ENCODE peak calls at places on chromosomes 5 and 9, in nine cellular contexts. U is IMR-90, H is MM.1S, Q is mesothelial cell of epicardium, G is kidney epithelial cell, E is GM10248, N is B cell, R is fibroblast of lung, W is left lung. Z is an unnamed sample.
A peak's percentile ranks its signal among the peaks of the same experiment; 100 is the strongest.

GRCh38 chr5:65262590-65263189 is 219.0 kb downstream of the ADAMTS6 start:
- DNase-seq in Q (no peak), N (no peak), G (peak; percentile 23), W (no peak), U (peak; percentile 93), R (peak; percentile 91), E (no peak), H (no peak), Z (no peak)

GRCh38 chr5:1797855-1798254 is 1.8 kb downstream of the MRPL36 start:
- DNase-seq in R (no peak), H (no peak), G (no peak), N (no peak), E (no peak), Q (no peak), W (no peak), U (no peak), Z (no peak)

GRCh38 chr9:126851286-126851880 is 9.1 kb upstream of the ZBTB34 start:
- DNase-seq in G (no peak), U (no peak), H (no peak), Q (no peak), E (no peak), W (no peak), R (no peak), N (no peak), Z (no peak)

GRCh38 chr5:128537306-128537998 is 593 bp downstream of the FBN2 start:
- DNase-seq in R (peak; percentile 64), N (peak; percentile 6), W (peak; percentile 33), E (peak; percentile 10), G (no peak), Q (peak; percentile 61), U (peak; percentile 55), H (peak; percentile 58), Z (peak; percentile 20)

GRCh38 chr9:86494644-86495081 is 140.5 kb upstream of the TUT7 start:
- DNase-seq in H (no peak), G (peak; percentile 7), E (no peak), Q (no peak), U (peak; percentile 80), W (no peak), N (no peak), R (peak; percentile 68), Z (no peak)

GRCh38 chr5:141234109-141234508 is 11.0 kb downstream of the PCDHB14 start:
- DNase-seq in G (no peak), N (no peak), U (peak; percentile 3), W (no peak), R (peak; percentile 4), E (no peak), H (no peak), Q (no peak), Z (no peak)

GRCh38 chr5:16225927-16226326 is 46.3 kb upstream of the MARCHF11 start:
- DNase-seq in W (no peak), U (no peak), R (no peak), Q (no peak), E (no peak), H (peak; percentile 51), G (no peak), N (no peak), Z (no peak)

GRCh38 chr5:154486427-154486866 is 8.4 kb upstream of the HAND1 start:
- DNase-seq in U (no peak), G (no peak), H (no peak), R (no peak), W (peak; percentile 40), E (no peak), N (peak; percentile 1), Q (peak; percentile 43), Z (no peak)

GRCh38 chr9:86041331-86041741 is 58.0 kb downstream of the GOLM1 start:
- DNase-seq in W (no peak), R (peak; percentile 71), E (no peak), G (no peak), H (no peak), N (no peak), Q (no peak), U (peak; percentile 61), Z (no peak)

GRCh38 chr9:117737721-117738226 is 33.6 kb downstream of the TLR4 start:
- DNase-seq in N (no peak), H (no peak), Q (no peak), E (no peak), W (no peak), R (no peak), G (no peak), U (no peak), Z (no peak)

GRCh38 chr5:36877667-36878420 is 1.3 kb downstream of the NIPBL start:
- DNase-seq in R (peak; percentile 38), Q (no peak), U (peak; percentile 37), W (no peak), E (peak; percentile 54), H (no peak), G (no peak), N (peak; percentile 35), Z (peak; percentile 64)

GRCh38 chr5:175826980-175827379 is 44.4 kb upstream of the CPLX2 start:
- DNase-seq in N (no peak), W (no peak), Q (no peak), G (no peak), E (no peak), H (no peak), U (no peak), R (no peak), Z (no peak)

GRCh38 chr5:14204785-14205321 is 61.7 kb downstream of the TRIO start:
- DNase-seq in G (peak; percentile 89), Q (no peak), W (peak; percentile 73), H (no peak), E (no peak), N (no peak), U (peak; percentile 82), R (peak; percentile 86), Z (no peak)

GRCh38 chr5:135342227-135342859 is 56.7 kb downstream of the MACROH2A1 start:
- DNase-seq in E (no peak), Q (no peak), H (no peak), W (no peak), R (no peak), N (no peak), U (no peak), G (no peak), Z (no peak)

GRCh38 chr9:125906144-125906543 is 159.0 kb downstream of the PBX3 start:
- DNase-seq in R (peak; percentile 39), N (no peak), E (no peak), U (peak; percentile 54), W (no peak), H (no peak), G (no peak), Q (no peak), Z (no peak)

GRCh38 chr9:15499108-15499507 is 11.7 kb downstream of the PSIP1 start:
- DNase-seq in W (no peak), G (no peak), R (no peak), N (no peak), Q (no peak), E (no peak), H (no peak), U (no peak), Z (no peak)

GRCh38 chr9:15492485-15493150 is 18.2 kb downstream of the PSIP1 start:
- DNase-seq in W (no peak), G (no peak), N (no peak), H (no peak), Q (no peak), U (no peak), R (no peak), E (no peak), Z (no peak)

GRCh38 chr9:15501179-15501578 is 9.6 kb downstream of the PSIP1 start:
- DNase-seq in N (no peak), U (no peak), E (no peak), G (no peak), Q (no peak), H (no peak), R (peak; percentile 21), W (no peak), Z (no peak)

GRCh38 chr9:15501803-15502202 is 9.0 kb downstream of the PSIP1 start:
- DNase-seq in U (no peak), Q (no peak), R (no peak), G (no peak), H (no peak), N (no peak), W (no peak), E (no peak), Z (no peak)

DNA sequence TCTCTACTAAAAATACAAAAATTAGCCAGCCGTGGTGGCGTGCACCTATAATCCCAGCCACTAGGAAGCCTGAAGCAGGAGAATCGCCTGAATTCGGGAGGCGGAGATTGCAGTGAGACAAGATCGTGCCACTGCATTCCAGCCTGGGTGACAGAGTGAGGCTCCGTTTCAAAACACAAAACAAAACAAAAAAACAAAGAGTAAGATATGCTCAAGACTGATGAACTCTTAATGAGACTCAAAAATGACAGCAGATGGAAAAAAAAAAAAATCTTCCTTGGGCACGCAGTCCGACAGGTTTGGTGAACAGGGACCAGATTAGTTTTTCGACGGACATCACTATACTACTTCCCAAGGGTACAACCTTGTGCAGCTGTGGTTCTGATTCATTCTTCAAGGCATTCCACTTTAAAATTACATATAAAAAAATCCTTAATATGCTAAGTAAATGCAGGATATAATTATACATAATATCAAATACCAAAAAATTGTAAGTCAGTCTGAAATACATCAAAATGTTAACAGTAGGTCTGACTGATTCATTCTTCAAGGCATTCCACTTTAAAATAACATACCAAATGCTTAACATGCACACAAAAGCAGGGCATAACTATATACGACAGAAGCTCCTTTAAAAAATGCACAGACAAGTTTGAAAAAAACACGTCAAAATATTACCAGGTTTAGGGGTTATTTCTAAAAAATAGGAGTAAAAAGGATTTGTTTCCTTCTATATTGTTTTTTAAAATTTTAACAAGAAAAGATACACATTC is 12.3 kb downstream of the PSIP1 start:
- DNase-seq in G (no peak), H (no peak), U (peak; percentile 6), R (no peak), N (no peak), E (no peak), W (no peak), Q (no peak), Z (no peak)
- TF ChIP-seq CTCF in G (no peak), H (no peak), U (no peak), R (no peak), N (no peak), E (no peak), W (no peak), Q (no peak), Z (no peak)

GRCh38 chr5:173204185-173204979 is 30.6 kb downstream of the NKX2-5 start:
- DNase-seq in W (no peak), E (no peak), N (no peak), U (peak; percentile 33), R (peak; percentile 47), G (no peak), H (peak; percentile 65), Q (no peak), Z (no peak)
- TF ChIP-seq CTCF in W (peak; percentile 36), E (peak; percentile 47), N (peak; percentile 71), U (peak; percentile 61), R (peak; percentile 37), G (peak; percentile 52), H (peak; percentile 76), Q (peak; percentile 18), Z (peak; percentile 73)

DNA sequence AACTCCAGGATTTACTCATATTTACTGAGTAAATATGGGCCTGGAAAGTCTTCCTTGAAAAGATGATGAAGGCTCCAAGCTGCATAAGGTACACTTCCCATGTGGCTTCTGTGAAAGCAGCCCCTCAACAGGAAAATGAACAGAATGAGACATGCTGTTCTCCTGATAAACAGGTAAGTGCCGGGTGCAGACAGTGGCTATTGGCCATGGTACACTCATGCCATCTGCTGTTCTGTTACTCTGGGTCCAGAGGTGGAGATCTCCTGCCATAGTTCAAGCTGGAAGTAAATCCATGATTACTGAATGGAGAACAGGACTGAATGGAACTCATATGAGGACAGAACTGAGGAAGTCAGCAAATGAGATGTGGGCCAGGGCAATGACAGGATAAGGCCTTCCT is 103.6 kb downstream of the SLIT3 start:
- DNase-seq in H (no peak), U (no peak), Q (no peak), R (no peak), G (no peak), N (no peak), E (no peak), W (no peak), Z (no peak)
- TF ChIP-seq CTCF in H (peak; percentile 21), U (no peak), Q (no peak), R (no peak), G (peak; percentile 13), N (no peak), E (no peak), W (no peak), Z (no peak)

GRCh38 chr9:96025995-96026572 is 150.6 kb downstream of the ERCC6L2 start:
- DNase-seq in N (no peak), R (no peak), Q (no peak), E (peak; percentile 67), G (no peak), U (no peak), H (no peak), W (no peak), Z (peak; percentile 78)
- TF ChIP-seq CTCF in N (no peak), R (no peak), Q (no peak), E (peak; percentile 34), G (peak; percentile 36), U (no peak), H (no peak), W (no peak), Z (peak; percentile 9)